ENCODE peak calls at places on chromosomes 6 and 20, in four cellular contexts. Y is tibial nerve, V is OCI-LY7, R is Panc1. A is an unnamed sample.

GRCh38 chr6:111642463-111643158 is 36.9 kb upstream of the TRAF3IP2 start:
- DNase-seq in R (peak), V (peak), Y (peak), A (no peak)

GRCh38 chr6:13761361-13762036 is 49.9 kb upstream of the RANBP9 start:
- DNase-seq in Y (no peak), R (no peak), V (no peak), A (no peak)

GRCh38 chr6:163341671-163342070 is 72.8 kb upstream of the QKI start:
- DNase-seq in V (no peak), Y (no peak), R (no peak), A (no peak)

GRCh38 chr20:45347297-45347935 is 808 bp downstream of the SDC4 start:
- DNase-seq in V (no peak), Y (no peak), R (no peak), A (no peak)

GRCh38 chr6:89313006-89313405 is 2.1 kb downstream of the GABRR2 start:
- DNase-seq in Y (peak), R (no peak), V (no peak), A (no peak)

GRCh38 chr20:51510169-51510568 is 32.4 kb downstream of the NFATC2 start:
- DNase-seq in R (no peak), V (no peak), Y (no peak), A (no peak)

GRCh38 chr20:63544958-63545516 is 2.5 kb downstream of the SRMS start:
- DNase-seq in R (no peak), Y (no peak), V (no peak), A (no peak)

GRCh38 chr6:134235937-134236751 is 81.8 kb downstream of the SGK1 start:
- DNase-seq in Y (no peak), R (no peak), V (no peak), A (peak)

GRCh38 chr20:59666586-59666985 is 62.2 kb downstream of the PHACTR3 start:
- DNase-seq in R (no peak), Y (no peak), V (no peak), A (no peak)

GRCh38 chr6:99092009-99092408 is 144.3 kb upstream of the FBXL4 start:
- DNase-seq in Y (no peak), R (no peak), V (peak), A (peak)

GRCh38 chr20:11103866-11104265 is 430.1 kb upstream of the JAG1 start:
- DNase-seq in Y (no peak), R (no peak), V (no peak), A (no peak)

GRCh38 chr6:12328701-12329100 is 38.5 kb downstream of the EDN1 start:
- DNase-seq in V (no peak), Y (no peak), R (no peak), A (no peak)

GRCh38 chr6:168475188-168476013 is 34.4 kb downstream of the SMOC2 start:
- DNase-seq in R (no peak), Y (no peak), V (no peak), A (no peak)

GRCh38 chr6:80316655-80317332 is 210.3 kb downstream of the BCKDHB start:
- DNase-seq in Y (no peak), R (no peak), V (no peak), A (no peak)

GRCh38 chr20:36210561-36210960 is 25.7 kb upstream of the AAR2 start:
- DNase-seq in Y (no peak), R (no peak), V (peak), A (no peak)

GRCh38 chr6:119728220-119728750 is 378.7 kb upstream of the MAN1A1 start:
- DNase-seq in V (no peak), Y (no peak), R (no peak), A (no peak)

GRCh38 chr20:44011251-44011940 is 96.7 kb downstream of the TOX2 start:
- DNase-seq in R (no peak), V (no peak), Y (no peak), A (no peak)

GRCh38 chr6:129645371-129646139 is 64.4 kb downstream of the ARHGAP18 start:
- DNase-seq in V (no peak), R (no peak), Y (no peak), A (no peak)

GRCh38 chr20:6920991-6921613 is 153.6 kb downstream of the BMP2 start:
- DNase-seq in V (no peak), Y (no peak), R (no peak), A (no peak)

GRCh38 chr20:22826306-22827230 is 208.5 kb upstream of the SSTR4 start:
- DNase-seq in R (no peak), Y (no peak), V (no peak), A (no peak)

GRCh38 chr20:53897884-53898557 is 172.4 kb downstream of the BCAS1 start:
- DNase-seq in R (no peak), Y (no peak), V (no peak), A (no peak)

GRCh38 chr6:50791900-50792508 is 26.7 kb upstream of the TFAP2B start:
- DNase-seq in Y (peak), R (peak), V (peak), A (no peak)

GRCh38 chr6:32829495-32829894 is 9.0 kb downstream of the TAP2 start:
- DNase-seq in Y (no peak), R (no peak), V (no peak), A (no peak)

GRCh38 chr6:32830017-32830416 is 8.5 kb downstream of the TAP2 start:
- DNase-seq in V (no peak), Y (no peak), R (no peak), A (no peak)

GRCh38 chr6:32830936-32831335 is 7.6 kb downstream of the TAP2 start:
- DNase-seq in V (no peak), Y (no peak), R (no peak), A (no peak)

GRCh38 chr6:32826996-32827395 is 10.2 kb upstream of the HLA-DOB start:
- DNase-seq in V (no peak), Y (no peak), R (no peak), A (no peak)

DNA sequence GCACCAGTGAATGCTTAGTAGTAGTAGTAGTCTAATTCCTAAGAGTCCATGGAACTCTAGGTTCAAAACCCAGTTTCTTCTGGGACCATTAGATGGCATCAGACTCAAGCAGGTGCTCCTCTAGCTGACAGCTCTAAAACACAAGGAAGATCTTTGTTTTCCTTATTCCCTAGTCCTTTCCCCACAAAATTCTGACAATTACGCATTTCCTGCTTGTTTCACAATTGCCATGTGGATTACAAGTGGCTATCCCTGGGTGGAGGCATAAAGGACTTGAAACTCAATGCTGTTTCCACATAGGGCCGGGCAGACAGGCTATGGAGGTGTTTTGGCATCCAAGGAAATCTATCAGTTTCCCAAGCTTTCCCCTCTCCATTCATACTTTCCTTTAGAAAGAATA is 9.2 kb upstream of the HLA-DOB start:
- DNase-seq in V (no peak), R (no peak), Y (peak), A (no peak)
- TF ChIP-seq CTCF in V (peak), R (peak), Y (peak), A (peak)

GRCh38 chr6:125957845-125958244 is 1.3 kb downstream of the HINT3 start:
- DNase-seq in Y (peak), R (no peak), V (no peak), A (no peak)
- H3K4me3 ChIP-seq in Y (peak), R (peak), V (peak), A (peak)

DNA sequence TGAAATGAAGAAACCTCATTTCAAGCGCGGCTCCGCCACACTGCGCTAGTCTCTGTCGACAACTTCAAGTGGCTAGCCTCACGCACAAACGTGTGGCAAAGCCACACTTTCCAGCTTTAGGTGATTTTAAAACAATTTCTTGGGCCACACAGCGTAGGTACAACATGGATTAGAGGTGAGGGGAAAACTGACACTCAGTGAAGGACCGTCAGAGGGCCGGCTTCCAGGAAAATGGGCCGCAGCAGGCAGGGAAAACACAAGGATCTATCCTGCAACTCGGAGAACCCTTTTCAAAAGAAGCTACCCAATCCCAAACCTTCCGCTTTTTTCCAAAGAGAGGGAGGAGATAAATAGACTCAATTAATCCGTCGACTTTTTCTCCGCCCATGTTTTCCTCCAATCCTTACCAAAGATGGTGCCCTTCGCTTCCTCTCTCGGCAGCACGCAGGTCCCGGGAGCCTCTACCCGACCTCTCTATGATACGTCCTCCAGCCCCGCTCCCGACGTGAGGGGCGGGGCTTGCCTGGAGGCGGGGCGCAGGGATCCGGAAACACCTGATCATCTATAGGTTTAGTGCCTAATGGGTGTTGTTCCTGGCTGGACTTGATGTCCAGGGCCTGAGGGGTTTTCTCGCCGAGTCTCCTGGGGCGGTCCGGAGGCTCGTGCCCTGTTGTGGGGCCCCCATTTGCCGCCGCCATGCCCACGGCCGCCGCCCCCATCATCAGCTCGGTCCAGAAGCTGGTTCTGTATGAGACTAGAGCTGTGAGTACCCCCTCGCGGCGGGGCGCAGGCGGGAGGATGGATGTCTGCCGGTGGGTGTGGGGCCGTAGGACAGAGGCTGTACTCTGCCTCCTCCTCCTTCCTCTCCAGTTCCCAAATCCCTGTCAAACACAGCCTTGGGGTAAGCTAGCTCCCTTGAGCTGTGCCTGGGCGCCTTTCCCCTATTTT is at the start of the genes AK9 and FIG4:
- DNase-seq in V (peak), R (peak), Y (peak), A (peak)
- TF ChIP-seq CTCF in V (peak), R (peak), Y (no peak), A (peak)

DNA sequence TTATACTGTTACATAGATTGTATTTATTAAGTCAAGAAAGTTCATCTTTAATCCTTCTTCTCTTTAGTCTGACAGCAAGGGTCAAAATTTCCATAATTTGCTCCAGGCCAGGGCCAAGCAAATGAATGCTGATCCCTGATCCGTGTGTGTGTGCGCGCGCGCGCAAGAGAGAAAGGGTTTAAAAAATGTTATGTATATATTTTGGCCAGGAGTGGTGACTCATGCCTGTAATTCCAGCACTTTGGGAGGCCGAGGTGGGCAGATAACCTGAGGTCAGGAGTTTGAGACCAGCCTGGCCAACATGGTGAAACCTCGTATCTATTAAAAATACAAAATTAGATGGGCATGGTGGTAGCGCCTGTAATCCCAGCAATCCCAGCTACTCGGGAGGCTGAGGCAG is 61.7 kb downstream of the GTF2H5 start:
- DNase-seq in Y (no peak), V (no peak), R (no peak), A (no peak)
- H3K4me3 ChIP-seq in Y (no peak), V (no peak), R (no peak), A (no peak)

GRCh38 chr20:47311967-47312681 is 44.4 kb downstream of the ZMYND8 start:
- DNase-seq in Y (no peak), V (no peak), R (no peak), A (no peak)
- TF ChIP-seq CTCF in Y (no peak), V (peak), R (no peak), A (no peak)

DNA sequence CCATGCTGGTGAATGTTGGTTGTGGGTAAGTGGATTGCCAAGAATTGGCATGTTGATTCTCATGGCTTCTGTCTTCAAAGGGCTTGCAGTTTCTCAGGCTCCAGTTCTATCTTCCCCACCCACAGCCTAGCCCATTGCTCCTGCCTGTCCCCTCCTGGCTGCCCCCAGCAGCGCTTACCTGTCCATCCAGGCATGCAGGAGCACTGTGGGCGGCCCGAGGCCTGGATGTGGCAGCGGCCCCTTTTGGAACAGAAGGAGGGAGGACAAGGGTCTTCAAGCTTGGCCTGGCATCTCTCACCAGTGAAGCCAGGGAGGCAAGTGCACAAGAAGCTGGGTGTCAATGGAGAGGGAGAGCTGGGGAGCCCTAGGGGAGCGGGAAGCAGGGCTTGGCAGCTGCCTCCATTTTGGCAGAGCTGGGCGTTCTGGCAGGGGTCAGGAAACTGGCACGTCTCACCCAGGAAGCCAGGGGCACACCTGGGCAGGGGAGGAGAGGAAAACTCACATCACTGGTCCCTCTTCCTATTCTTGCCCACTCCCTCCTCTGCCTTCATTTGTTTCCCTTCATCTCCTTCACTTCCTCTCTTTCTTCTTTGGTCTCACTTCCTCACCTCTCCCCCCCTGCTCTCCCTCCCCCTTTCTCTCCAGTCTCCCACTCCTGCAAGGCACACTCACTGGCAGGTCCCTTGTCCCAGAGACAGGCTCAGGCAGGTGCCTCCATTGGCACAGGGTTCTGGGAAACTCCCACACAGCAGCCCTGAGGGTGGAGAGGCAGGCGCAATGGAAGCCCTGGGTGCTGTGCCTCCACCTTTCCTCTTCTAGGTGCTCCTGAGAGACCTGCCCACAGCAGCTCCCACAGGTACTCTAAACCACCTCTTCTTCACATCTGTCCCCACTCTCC is 1.3 kb downstream of the NOTCH4 start:
- DNase-seq in V (peak), Y (no peak), R (no peak), A (no peak)
- H3K4me3 ChIP-seq in V (no peak), Y (no peak), R (no peak), A (no peak)

DNA sequence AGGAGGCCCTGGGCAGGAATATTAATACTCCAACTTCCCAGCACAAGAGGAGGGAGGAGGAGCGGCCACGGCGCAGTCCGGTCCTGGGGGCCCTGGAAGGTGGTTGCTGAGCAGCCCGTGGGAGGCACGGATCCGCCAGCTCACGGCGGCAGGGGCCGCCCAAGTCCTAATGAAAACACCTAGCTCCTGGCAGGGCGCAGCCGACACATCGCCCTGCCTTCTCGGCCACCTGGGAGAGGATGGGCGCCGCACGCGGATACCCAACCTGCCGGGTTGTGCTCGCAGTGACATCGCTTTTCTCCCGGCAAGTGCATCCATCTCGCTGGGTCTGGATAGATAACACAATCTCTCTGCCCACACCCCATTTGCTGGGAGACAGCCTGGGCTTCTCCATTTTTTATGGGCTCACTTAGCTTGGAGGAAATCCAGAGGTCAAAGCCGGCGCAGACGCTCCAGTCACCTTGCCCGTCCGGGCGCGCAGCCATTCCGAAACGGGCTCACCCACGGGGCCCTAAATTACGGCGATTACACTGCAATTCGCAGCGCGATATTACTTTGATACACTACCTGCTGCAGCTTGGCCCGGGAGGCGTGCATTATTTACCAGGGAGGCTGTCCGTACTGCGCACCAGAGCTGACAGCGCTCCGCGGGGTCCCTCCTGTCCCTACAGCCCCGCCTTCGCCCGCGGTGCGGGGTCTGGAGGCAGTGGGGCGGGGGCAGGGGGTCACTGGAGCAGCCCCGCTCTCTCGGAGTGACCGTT is 36.2 kb upstream of the CCDC167 start:
- DNase-seq in R (no peak), Y (no peak), V (peak), A (no peak)
- TF ChIP-seq CTCF in R (no peak), Y (no peak), V (peak), A (peak)

A was measured in GM12864.